ENCODE peak calls at places on chromosomes 7 and 10, in four cellular contexts. A is breast epithelium, B is aorta, N is epithelial cell of prostate. U is an unnamed sample.

GRCh38 chr10:96496281-96496925 is 17.3 kb downstream of the TLL2 start:
- DNase-seq in A (no peak), B (no peak), N (no peak), U (no peak)

GRCh38 chr7:114703677-114704076 is 218.2 kb upstream of the MDFIC start:
- DNase-seq in A (no peak), B (no peak), N (no peak), U (no peak)

GRCh38 chr10:34205452-34205851 is 609.6 kb downstream of the PARD3 start:
- DNase-seq in A (no peak), B (peak; percentile 54), N (no peak), U (no peak)

GRCh38 chr10:110209926-110210662 is 2.7 kb downstream of the MXI1 start:
- DNase-seq in A (no peak), B (peak; percentile 74), N (no peak), U (peak; percentile 65)

GRCh38 chr10:74234569-74234968 is 83.5 kb downstream of the ADK start:
- DNase-seq in A (no peak), B (no peak), N (no peak), U (no peak)

GRCh38 chr7:128174391-128174790 is 66.7 kb upstream of the LEP start:
- DNase-seq in A (no peak), B (no peak), N (no peak), U (no peak)

GRCh38 chr7:80630611-80631010 is 7.8 kb upstream of the CD36 start:
- DNase-seq in A (no peak), B (no peak), N (no peak), U (no peak)

GRCh38 chr7:129872054-129872453 is 80.7 kb downstream of the UBE2H start:
- DNase-seq in A (no peak), B (no peak), N (peak; percentile 66), U (no peak)

GRCh38 chr7:12965767-12966166 is 278.3 kb downstream of the ARL4A start:
- DNase-seq in A (no peak), B (no peak), N (no peak), U (no peak)

GRCh38 chr10:78980815-78981214 is 88.0 kb upstream of the ZMIZ1 start:
- DNase-seq in A (no peak), B (no peak), N (no peak), U (no peak)

GRCh38 chr7:65371468-65371867 is 2.2 kb upstream of the ZNF92 start:
- DNase-seq in A (no peak), B (no peak), N (no peak), U (peak; percentile 17)

GRCh38 chr10:50367732-50368131 is 116.4 kb upstream of the ASAH2 start:
- DNase-seq in A (no peak), B (no peak), N (no peak), U (no peak)

GRCh38 chr7:118169146-118169545 is 14.8 kb upstream of the LSM8 start:
- DNase-seq in A (no peak), B (no peak), N (no peak), U (no peak)

GRCh38 chr7:35905555-35905954 is 104.7 kb downstream of the SEPTIN7 start:
- DNase-seq in A (no peak), B (no peak), N (no peak), U (no peak)

GRCh38 chr7:22066484-22066883 is 120.8 kb upstream of the CDCA7L start:
- DNase-seq in A (no peak), B (no peak), N (no peak), U (no peak)

GRCh38 chr10:69500864-69501468 is 49.7 kb downstream of the TSPAN15 start:
- DNase-seq in A (no peak), B (no peak), N (no peak), U (no peak)

GRCh38 chr10:3310016-3310415 is 137.4 kb upstream of the PITRM1 start:
- DNase-seq in A (no peak), B (no peak), N (no peak), U (no peak)

GRCh38 chr7:85023066-85023687 is 163.7 kb downstream of the SEMA3D start:
- DNase-seq in A (no peak), B (no peak), N (no peak), U (no peak)

GRCh38 chr7:148624735-148625134 is 34.2 kb downstream of the C7orf33 start:
- DNase-seq in A (no peak), B (no peak), N (no peak), U (no peak)

DNA sequence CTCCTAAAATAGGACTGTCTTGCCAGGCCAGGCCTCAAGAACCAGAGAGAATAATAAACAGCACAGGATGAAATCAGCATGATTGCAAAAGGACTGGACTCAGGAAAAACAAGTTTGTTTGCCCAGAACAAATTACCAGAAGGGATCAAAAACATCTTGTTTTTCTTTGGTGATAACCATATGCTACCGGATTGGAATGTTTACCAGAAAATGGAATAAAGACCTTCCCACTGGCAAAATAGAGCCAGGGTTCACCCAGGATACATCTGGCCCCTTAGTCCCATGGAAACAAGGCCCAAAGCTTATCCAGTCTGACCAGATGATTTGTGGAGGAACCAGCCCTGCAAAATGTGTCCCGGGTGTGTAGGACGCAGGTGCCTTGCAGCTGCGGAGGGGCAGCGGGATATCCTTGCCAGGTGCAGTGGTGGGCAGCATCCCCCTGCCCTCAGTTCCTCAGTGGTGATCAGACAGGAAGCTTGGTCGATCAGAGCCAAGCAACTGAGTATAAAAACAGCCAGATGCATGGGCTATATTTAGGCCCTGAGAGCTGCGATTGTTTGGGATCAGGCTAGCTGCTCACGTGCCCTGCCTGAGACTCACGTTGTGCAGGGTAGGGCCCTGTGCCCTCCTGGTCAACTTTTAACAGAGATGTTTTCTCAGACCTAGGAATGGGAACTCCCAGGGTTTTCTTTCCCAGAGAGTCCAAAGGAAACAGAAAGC is 4.6 kb upstream of the ZNF22 start:
- DNase-seq in A (no peak), B (peak; percentile 85), N (no peak), U (no peak)
- H3K27ac ChIP-seq in A (peak overlapping the region; percentile 90), B (peak overlapping the region; percentile 34), N (no peak overlapping the region), U (peak overlapping the region; percentile 88)

GRCh38 chr10:72626444-72626754 is 520 bp upstream of the MICU1 start:
- DNase-seq in A (no peak), B (no peak), N (no peak), U (no peak)
- H3K27ac ChIP-seq in A (peak overlapping the region; percentile 93), B (no peak overlapping the region), N (no peak overlapping the region), U (peak overlapping the region; percentile 54)

GRCh38 chr10:17454801-17455520 is 566 bp upstream of the ST8SIA6 start:
- DNase-seq in A (no peak), B (no peak), N (no peak), U (no peak)
- H3K27ac ChIP-seq in A (peak overlapping the region; percentile 84), B (no peak overlapping the region), N (no peak overlapping the region), U (no peak overlapping the region)

GRCh38 chr10:103147645-103148044 is 45.4 kb downstream of the NT5C2 start:
- DNase-seq in A (no peak), B (no peak), N (no peak), U (no peak)
- H3K27ac ChIP-seq in A (no peak overlapping the region), B (no peak overlapping the region), N (no peak overlapping the region), U (no peak overlapping the region)

GRCh38 chr7:107944776-107945175 is 53.8 kb downstream of the DLD start:
- DNase-seq in A (no peak), B (no peak), N (no peak), U (no peak)

GRCh38 chr7:107945332-107945731 is 54.3 kb downstream of the DLD start:
- DNase-seq in A (no peak), B (no peak), N (no peak), U (no peak)

GRCh38 chr7:107946881-107947280 is 55.9 kb downstream of the DLD start:
- DNase-seq in A (no peak), B (no peak), N (no peak), U (no peak)

GRCh38 chr7:107948645-107949442 is 54.1 kb downstream of the LAMB1 start:
- DNase-seq in A (no peak), B (no peak), N (no peak), U (no peak)

GRCh38 chr7:107946451-107946850 is 55.5 kb downstream of the DLD start:
- DNase-seq in A (no peak), B (no peak), N (no peak), U (no peak)
- H3K27ac ChIP-seq in A (peak overlapping the region; percentile 29), B (no peak overlapping the region), N (no peak overlapping the region), U (peak overlapping the region; percentile 94)

GRCh38 chr7:26372738-26373137 is 81.1 kb downstream of the SNX10 start:
- DNase-seq in A (no peak), B (no peak), N (no peak), U (no peak)

GRCh38 chr7:26372211-26372610 is 80.5 kb downstream of the SNX10 start:
- DNase-seq in A (no peak), B (no peak), N (no peak), U (no peak)

GRCh38 chr7:26375604-26376207 is 84.0 kb downstream of the SNX10 start:
- DNase-seq in A (no peak), B (no peak), N (no peak), U (no peak)

GRCh38 chr7:26376208-26376917 is 84.7 kb downstream of the SNX10 start:
- DNase-seq in A (no peak), B (peak; percentile 51), N (no peak), U (no peak)

GRCh38 chr7:26374665-26375373 is 83.2 kb downstream of the SNX10 start:
- DNase-seq in A (no peak), B (no peak), N (no peak), U (no peak)
- H3K27ac ChIP-seq in A (no peak overlapping the region), B (no peak overlapping the region), N (no peak overlapping the region), U (no peak overlapping the region)

GRCh38 chr10:121127151-121127906 is 276.2 kb downstream of the WDR11 start:
- DNase-seq in A (no peak), B (no peak), N (no peak), U (no peak)
- H3K27ac ChIP-seq in A (no peak overlapping the region), B (no peak overlapping the region), N (no peak overlapping the region), U (no peak overlapping the region)

GRCh38 chr10:124637746-124638145 is 106.4 kb downstream of the FAM53B start:
- DNase-seq in A (no peak), B (no peak), N (no peak), U (no peak)
- H3K27ac ChIP-seq in A (no peak overlapping the region), B (no peak overlapping the region), N (no peak overlapping the region), U (no peak overlapping the region)